ENCODE peak calls at places on chromosomes 2 and 18, in nine cellular contexts. One of them, this sample, is unnamed.

GRCh38 chr2:102717308-102718018 is 44.4 kb upstream of the TMEM182 start:
- DNase-seq in glutamatergic neuron: peak
- DNase-seq in activated CD4-positive, alpha-beta T cell treated with anti-CD3 and anti-CD28 coated beads, Interleukin-2, amount 50 U/mL, for 1 hour: no peak
- DNase-seq in Calu3: no peak
- DNase-seq in endodermal cell: no peak
- DNase-seq in kidney tubule cell: peak
- DNase-seq in astrocyte of the spinal cord: peak
- DNase-seq in heart right ventricle: no peak
- DNase-seq in amniotic stem cell: no peak
- DNase-seq in this sample: peak

GRCh38 chr2:194103941-194104655 is 1552.9 kb upstream of the SLC39A10 start:
- DNase-seq in Calu3: no peak
- DNase-seq in endodermal cell: no peak
- DNase-seq in kidney tubule cell: no peak
- DNase-seq in heart right ventricle: no peak
- DNase-seq in glutamatergic neuron: no peak
- DNase-seq in amniotic stem cell: no peak
- DNase-seq in activated CD4-positive, alpha-beta T cell treated with anti-CD3 and anti-CD28 coated beads, Interleukin-2, amount 50 U/mL, for 1 hour: no peak
- DNase-seq in astrocyte of the spinal cord: no peak
- DNase-seq in this sample: no peak

GRCh38 chr18:39380823-39381222 is 1815.2 kb upstream of the CELF4 start:
- DNase-seq in astrocyte of the spinal cord: peak
- DNase-seq in endodermal cell: no peak
- DNase-seq in Calu3: no peak
- DNase-seq in heart right ventricle: no peak
- DNase-seq in amniotic stem cell: no peak
- DNase-seq in activated CD4-positive, alpha-beta T cell treated with anti-CD3 and anti-CD28 coated beads, Interleukin-2, amount 50 U/mL, for 1 hour: no peak
- DNase-seq in kidney tubule cell: no peak
- DNase-seq in glutamatergic neuron: no peak
- DNase-seq in this sample: no peak

GRCh38 chr2:64442801-64443429 is 11.0 kb upstream of the LGALSL start:
- DNase-seq in Calu3: no peak
- DNase-seq in kidney tubule cell: no peak
- DNase-seq in amniotic stem cell: no peak
- DNase-seq in endodermal cell: peak
- DNase-seq in activated CD4-positive, alpha-beta T cell treated with anti-CD3 and anti-CD28 coated beads, Interleukin-2, amount 50 U/mL, for 1 hour: no peak
- DNase-seq in heart right ventricle: no peak
- DNase-seq in astrocyte of the spinal cord: no peak
- DNase-seq in glutamatergic neuron: no peak
- DNase-seq in this sample: no peak

GRCh38 chr2:226199555-226199954 is 600.1 kb downstream of the IRS1 start:
- DNase-seq in Calu3: no peak
- DNase-seq in heart right ventricle: no peak
- DNase-seq in glutamatergic neuron: no peak
- DNase-seq in amniotic stem cell: no peak
- DNase-seq in activated CD4-positive, alpha-beta T cell treated with anti-CD3 and anti-CD28 coated beads, Interleukin-2, amount 50 U/mL, for 1 hour: no peak
- DNase-seq in astrocyte of the spinal cord: no peak
- DNase-seq in endodermal cell: no peak
- DNase-seq in kidney tubule cell: no peak
- DNase-seq in this sample: no peak

GRCh38 chr2:234939976-234940375 is 11.8 kb upstream of the SH3BP4 start:
- DNase-seq in amniotic stem cell: no peak
- DNase-seq in activated CD4-positive, alpha-beta T cell treated with anti-CD3 and anti-CD28 coated beads, Interleukin-2, amount 50 U/mL, for 1 hour: no peak
- DNase-seq in kidney tubule cell: no peak
- DNase-seq in heart right ventricle: no peak
- DNase-seq in Calu3: no peak
- DNase-seq in endodermal cell: no peak
- DNase-seq in glutamatergic neuron: no peak
- DNase-seq in astrocyte of the spinal cord: no peak
- DNase-seq in this sample: no peak

GRCh38 chr18:63534615-63535014 is 7.6 kb upstream of the SERPINB12 start:
- DNase-seq in endodermal cell: no peak
- DNase-seq in astrocyte of the spinal cord: no peak
- DNase-seq in Calu3: no peak
- DNase-seq in activated CD4-positive, alpha-beta T cell treated with anti-CD3 and anti-CD28 coated beads, Interleukin-2, amount 50 U/mL, for 1 hour: no peak
- DNase-seq in glutamatergic neuron: no peak
- DNase-seq in kidney tubule cell: no peak
- DNase-seq in amniotic stem cell: no peak
- DNase-seq in heart right ventricle: no peak
- DNase-seq in this sample: no peak

GRCh38 chr18:23970161-23971153 is 44.1 kb upstream of the TTC39C start:
- DNase-seq in activated CD4-positive, alpha-beta T cell treated with anti-CD3 and anti-CD28 coated beads, Interleukin-2, amount 50 U/mL, for 1 hour: peak
- DNase-seq in astrocyte of the spinal cord: no peak
- DNase-seq in kidney tubule cell: no peak
- DNase-seq in glutamatergic neuron: no peak
- DNase-seq in heart right ventricle: no peak
- DNase-seq in endodermal cell: no peak
- DNase-seq in amniotic stem cell: no peak
- DNase-seq in Calu3: no peak
- DNase-seq in this sample: no peak

GRCh38 chr2:120134263-120134662 is 88.9 kb downstream of the TMEM185B start:
- DNase-seq in astrocyte of the spinal cord: peak
- DNase-seq in heart right ventricle: no peak
- DNase-seq in glutamatergic neuron: no peak
- DNase-seq in activated CD4-positive, alpha-beta T cell treated with anti-CD3 and anti-CD28 coated beads, Interleukin-2, amount 50 U/mL, for 1 hour: no peak
- DNase-seq in endodermal cell: peak
- DNase-seq in amniotic stem cell: no peak
- DNase-seq in Calu3: peak
- DNase-seq in kidney tubule cell: peak
- DNase-seq in this sample: no peak

GRCh38 chr2:192544371-192544955 is 349.7 kb upstream of the TMEFF2 start:
- DNase-seq in Calu3: no peak
- DNase-seq in kidney tubule cell: no peak
- DNase-seq in amniotic stem cell: no peak
- DNase-seq in glutamatergic neuron: no peak
- DNase-seq in astrocyte of the spinal cord: peak
- DNase-seq in endodermal cell: no peak
- DNase-seq in heart right ventricle: no peak
- DNase-seq in activated CD4-positive, alpha-beta T cell treated with anti-CD3 and anti-CD28 coated beads, Interleukin-2, amount 50 U/mL, for 1 hour: no peak
- DNase-seq in this sample: no peak

GRCh38 chr18:24659837-24660720 is 199.6 kb downstream of the HRH4 start:
- DNase-seq in activated CD4-positive, alpha-beta T cell treated with anti-CD3 and anti-CD28 coated beads, Interleukin-2, amount 50 U/mL, for 1 hour: peak
- DNase-seq in amniotic stem cell: no peak
- DNase-seq in heart right ventricle: peak
- DNase-seq in endodermal cell: no peak
- DNase-seq in kidney tubule cell: no peak
- DNase-seq in astrocyte of the spinal cord: no peak
- DNase-seq in glutamatergic neuron: no peak
- DNase-seq in Calu3: peak
- DNase-seq in this sample: peak

GRCh38 chr2:11187083-11187619 is 31.9 kb downstream of the SLC66A3 start:
- DNase-seq in kidney tubule cell: peak
- DNase-seq in glutamatergic neuron: no peak
- DNase-seq in astrocyte of the spinal cord: peak
- DNase-seq in Calu3: no peak
- DNase-seq in activated CD4-positive, alpha-beta T cell treated with anti-CD3 and anti-CD28 coated beads, Interleukin-2, amount 50 U/mL, for 1 hour: no peak
- DNase-seq in endodermal cell: no peak
- DNase-seq in amniotic stem cell: peak
- DNase-seq in heart right ventricle: no peak
- DNase-seq in this sample: no peak